ENCODE peak calls at places on chromosomes 2 and 18, in four cellular contexts. One of them, this sample, is unnamed.

GRCh38 chr18:7174359-7175107 is 56.4 kb upstream of the LRRC30 start:
- DNase-seq in IMR-90: no peak
- DNase-seq in omental fat pad: no peak
- DNase-seq in heart right ventricle: no peak
- DNase-seq in this sample: no peak

GRCh38 chr2:172859821-172860707 is 124.4 kb downstream of the RAPGEF4 start:
- DNase-seq in heart right ventricle: no peak
- DNase-seq in omental fat pad: no peak
- DNase-seq in IMR-90: no peak
- DNase-seq in this sample: no peak

GRCh38 chr2:101986804-101987740 is 4.7 kb upstream of the IL1R2 start:
- DNase-seq in heart right ventricle: no peak
- DNase-seq in omental fat pad: no peak
- DNase-seq in IMR-90: no peak
- DNase-seq in this sample: no peak

GRCh38 chr2:48722391-48722790 is 33.1 kb downstream of the LHCGR start:
- DNase-seq in omental fat pad: no peak
- DNase-seq in heart right ventricle: no peak
- DNase-seq in IMR-90: no peak
- DNase-seq in this sample: no peak

GRCh38 chr2:118837621-118838020 is 9.8 kb downstream of the EN1 start:
- DNase-seq in IMR-90: no peak
- DNase-seq in omental fat pad: no peak
- DNase-seq in heart right ventricle: no peak
- DNase-seq in this sample: no peak

GRCh38 chr2:144242311-144242710 is 277.6 kb downstream of the ZEB2 start:
- DNase-seq in IMR-90: no peak
- DNase-seq in heart right ventricle: no peak
- DNase-seq in omental fat pad: no peak
- DNase-seq in this sample: no peak

GRCh38 chr2:164937864-164938401 is 17.4 kb downstream of the SLC38A11 start:
- DNase-seq in heart right ventricle: no peak
- DNase-seq in IMR-90: no peak
- DNase-seq in omental fat pad: no peak
- DNase-seq in this sample: no peak

GRCh38 chr2:240626531-240627300 is 1.4 kb downstream of the GPR35 start:
- DNase-seq in IMR-90: no peak
- DNase-seq in heart right ventricle: no peak
- DNase-seq in omental fat pad: no peak
- DNase-seq in this sample: no peak

GRCh38 chr2:207529330-207530159 is at the start of gene CREB1:
- DNase-seq in heart right ventricle: peak
- DNase-seq in omental fat pad: peak
- DNase-seq in IMR-90: peak
- DNase-seq in this sample: peak
- TF ChIP-seq CTCF in heart right ventricle: peak
- TF ChIP-seq CTCF in omental fat pad: no peak
- TF ChIP-seq CTCF in IMR-90: peak
- TF ChIP-seq CTCF in this sample: peak

DNA sequence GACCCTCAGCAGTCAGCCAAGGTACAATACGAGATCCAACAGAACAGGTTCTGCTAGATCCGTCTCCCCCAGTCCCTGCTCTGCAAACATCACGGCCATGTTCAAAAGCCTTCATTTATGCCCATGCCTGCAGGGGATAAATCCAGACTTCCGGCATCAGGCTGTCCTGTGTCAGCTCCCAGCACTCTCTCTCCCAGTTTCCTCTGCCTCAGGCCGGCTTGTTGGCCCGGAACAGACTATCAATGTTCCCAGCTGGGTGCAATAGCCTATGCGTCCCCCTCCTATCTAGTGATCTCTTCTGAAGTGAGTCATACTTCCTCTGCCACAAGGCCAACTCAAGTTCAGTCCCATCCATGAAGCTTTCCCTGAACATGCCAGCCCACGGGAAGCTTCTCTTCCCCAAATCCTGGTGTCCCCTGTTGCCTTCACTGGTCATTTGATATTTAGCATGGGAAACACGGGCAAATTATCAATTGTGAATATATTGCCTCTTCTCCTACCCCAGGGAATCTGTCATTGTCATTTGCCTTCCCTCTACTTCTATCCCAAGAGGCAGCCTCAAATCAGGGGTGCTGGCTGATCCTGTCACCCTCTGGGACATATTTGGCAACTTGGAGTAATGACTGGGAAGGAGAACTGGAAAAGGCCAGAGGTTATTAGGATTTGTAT is 51.1 kb downstream of the CAPN13 start:
- DNase-seq in heart right ventricle: no peak
- DNase-seq in IMR-90: no peak
- DNase-seq in omental fat pad: no peak
- DNase-seq in this sample: no peak
- TF ChIP-seq CTCF in heart right ventricle: no peak
- TF ChIP-seq CTCF in IMR-90: no peak
- TF ChIP-seq CTCF in omental fat pad: no peak
- TF ChIP-seq CTCF in this sample: no peak

GRCh38 chr2:75241696-75242095 is 42.4 kb upstream of the TACR1 start:
- DNase-seq in IMR-90: peak
- DNase-seq in heart right ventricle: no peak
- DNase-seq in omental fat pad: no peak
- DNase-seq in this sample: no peak
- TF ChIP-seq CTCF in IMR-90: peak
- TF ChIP-seq CTCF in heart right ventricle: no peak
- TF ChIP-seq CTCF in omental fat pad: no peak
- TF ChIP-seq CTCF in this sample: peak

GRCh38 chr18:41391616-41392610 is 563.1 kb upstream of the PIK3C3 start:
- DNase-seq in omental fat pad: no peak
- DNase-seq in heart right ventricle: peak
- DNase-seq in IMR-90: peak
- DNase-seq in this sample: peak
- TF ChIP-seq CTCF in omental fat pad: no peak
- TF ChIP-seq CTCF in heart right ventricle: peak
- TF ChIP-seq CTCF in IMR-90: peak
- TF ChIP-seq CTCF in this sample: peak

GRCh38 chr2:166384774-166385173 is 9.0 kb upstream of the SCN9A start:
- DNase-seq in heart right ventricle: no peak
- DNase-seq in IMR-90: peak
- DNase-seq in omental fat pad: no peak
- DNase-seq in this sample: no peak
- TF ChIP-seq CTCF in heart right ventricle: peak
- TF ChIP-seq CTCF in IMR-90: peak
- TF ChIP-seq CTCF in omental fat pad: no peak
- TF ChIP-seq CTCF in this sample: peak

GRCh38 chr2:21118302-21118920 is 5.4 kb upstream of the TDRD15 start:
- DNase-seq in heart right ventricle: peak
- DNase-seq in omental fat pad: no peak
- DNase-seq in IMR-90: peak
- DNase-seq in this sample: peak
- TF ChIP-seq CTCF in heart right ventricle: peak
- TF ChIP-seq CTCF in omental fat pad: no peak
- TF ChIP-seq CTCF in IMR-90: peak
- TF ChIP-seq CTCF in this sample: peak

DNA sequence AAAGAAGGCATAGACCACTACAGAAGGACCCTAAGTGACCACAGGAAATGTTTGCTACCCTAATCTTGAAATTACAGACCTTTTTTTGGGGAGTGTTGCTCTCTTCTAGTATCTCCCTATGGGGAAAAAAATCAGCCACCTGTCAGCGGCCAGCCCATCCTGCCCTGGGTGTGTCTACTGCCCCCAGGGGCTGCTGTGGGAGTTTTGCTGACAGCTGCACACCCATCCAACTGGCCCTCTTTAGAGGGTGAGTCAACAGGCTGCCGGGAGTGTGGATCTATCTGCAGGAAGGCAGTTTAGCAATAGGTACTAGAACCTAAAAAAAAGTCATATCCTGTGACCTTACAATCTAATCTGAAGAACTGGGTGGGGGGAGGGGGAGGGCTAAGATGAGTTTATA is 796 bp upstream of the DYSF start:
- DNase-seq in heart right ventricle: peak
- DNase-seq in omental fat pad: no peak
- DNase-seq in IMR-90: peak
- DNase-seq in this sample: no peak
- TF ChIP-seq CTCF in heart right ventricle: peak
- TF ChIP-seq CTCF in omental fat pad: no peak
- TF ChIP-seq CTCF in IMR-90: peak
- TF ChIP-seq CTCF in this sample: no peak

DNA sequence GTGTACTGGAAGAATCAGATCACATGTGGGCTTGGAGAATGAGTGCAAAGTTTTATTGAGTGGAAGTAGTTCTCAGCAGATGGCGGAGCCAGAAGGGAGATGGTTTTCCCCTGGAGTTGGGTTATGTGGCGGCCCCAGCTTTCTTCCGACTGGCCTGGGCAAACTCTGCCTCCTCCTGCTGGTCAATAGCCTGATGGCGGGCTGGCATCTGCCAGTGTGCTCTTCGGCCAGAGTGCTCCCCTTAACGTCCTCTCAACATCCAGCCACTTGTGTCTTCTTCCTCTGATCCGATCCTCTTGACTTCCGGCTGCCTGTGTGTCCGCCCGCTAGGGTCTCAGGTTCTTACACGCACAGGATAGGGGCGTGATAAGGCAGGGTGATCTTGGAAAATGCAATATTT is 741.3 kb downstream of the RNF144A start:
- DNase-seq in IMR-90: no peak
- DNase-seq in omental fat pad: no peak
- DNase-seq in heart right ventricle: no peak
- DNase-seq in this sample: no peak
- TF ChIP-seq CTCF in IMR-90: no peak
- TF ChIP-seq CTCF in omental fat pad: no peak
- TF ChIP-seq CTCF in heart right ventricle: no peak
- TF ChIP-seq CTCF in this sample: no peak